ENCODE peak calls at places on chromosomes 13 and 19, in seven cellular contexts. G, F, H, J, T, K and N are unnamed samples.

GRCh38 chr13:50998326-50998725 is 88.7 kb downstream of the RNASEH2B start:
- DNase-seq in F (no peak), K (no peak), G (no peak), J (no peak), H (no peak), T (no peak), N (no peak)

GRCh38 chr19:41746593-41747227 is 8.6 kb upstream of the CEACAM6 start:
- DNase-seq in H (peak), K (no peak), J (peak), F (no peak), G (peak), T (no peak), N (no peak)

GRCh38 chr19:29882719-29883105 is 59.3 kb upstream of the URI1 start:
- DNase-seq in T (no peak), K (no peak), J (no peak), G (no peak), H (no peak), F (no peak), N (no peak)

GRCh38 chr13:30340367-30341184 is 33.2 kb upstream of the KATNAL1 start:
- DNase-seq in G (peak), H (peak), T (peak), F (peak), J (no peak), K (no peak), N (no peak)

GRCh38 chr19:54376610-54377009 is 11.9 kb upstream of the LAIR1 start:
- DNase-seq in F (no peak), T (no peak), K (no peak), G (no peak), H (no peak), J (no peak), N (no peak)

GRCh38 chr13:109131698-109132257 is 502.4 kb downstream of the MYO16 start:
- DNase-seq in H (peak), K (no peak), J (peak), G (peak), T (no peak), F (no peak), N (no peak)

GRCh38 chr19:7159105-7159933 is 89.8 kb downstream of the ZNF557 start:
- DNase-seq in J (no peak), K (no peak), G (peak), F (peak), T (peak), H (peak), N (no peak)

GRCh38 chr19:8731428-8732169 is 10.2 kb downstream of the OR2Z1 start:
- DNase-seq in J (no peak), T (no peak), K (no peak), G (no peak), H (no peak), F (no peak), N (no peak)

GRCh38 chr13:99226493-99226892 is 25.8 kb downstream of the UBAC2 start:
- DNase-seq in F (no peak), G (no peak), T (no peak), K (no peak), H (peak), J (no peak), N (no peak)

GRCh38 chr13:72180253-72180952 is 313.4 kb upstream of the DACH1 start:
- DNase-seq in K (no peak), F (no peak), J (no peak), T (no peak), G (no peak), H (peak), N (no peak)

GRCh38 chr19:55795021-55795420 is 26.1 kb downstream of the RFPL4AL1 start:
- DNase-seq in G (no peak), F (no peak), K (no peak), J (no peak), T (no peak), H (no peak), N (no peak)

GRCh38 chr13:33383724-33384577 is 98.4 kb upstream of the STARD13 start:
- DNase-seq in T (no peak), G (no peak), H (no peak), F (no peak), J (no peak), K (no peak), N (no peak)

GRCh38 chr13:85314686-85315085 is 484.5 kb downstream of the SLITRK6 start:
- DNase-seq in K (no peak), J (no peak), T (no peak), F (no peak), G (no peak), H (no peak), N (no peak)

GRCh38 chr13:80235131-80235530 is 105.8 kb downstream of the SPRY2 start:
- DNase-seq in H (peak), G (peak), T (no peak), F (no peak), K (no peak), J (no peak), N (no peak)

GRCh38 chr19:6811906-6812305 is 39.4 kb downstream of the VAV1 start:
- DNase-seq in F (no peak), T (no peak), H (peak), K (no peak), J (no peak), G (peak), N (no peak)

GRCh38 chr19:6246174-6247006 is 33.4 kb downstream of the MLLT1 start:
- DNase-seq in F (no peak), H (no peak), K (no peak), G (no peak), J (no peak), T (no peak), N (no peak)

GRCh38 chr13:110643324-110643723 is 28.0 kb downstream of the NAXD start:
- DNase-seq in F (no peak), T (no peak), K (no peak), H (no peak), J (no peak), G (no peak), N (no peak)

GRCh38 chr13:112343591-112343990 is 32.6 kb upstream of the SPACA7 start:
- DNase-seq in H (no peak), T (no peak), J (no peak), F (no peak), K (no peak), G (no peak), N (no peak)

GRCh38 chr19:5083547-5083965 is 114.6 kb downstream of the KDM4B start:
- DNase-seq in K (no peak), F (no peak), G (peak), H (no peak), J (no peak), T (peak), N (no peak)

GRCh38 chr13:40777166-40777956 is 6.4 kb upstream of the MRPS31 start:
- DNase-seq in H (peak), G (peak), K (no peak), T (no peak), F (no peak), J (peak), N (peak)

GRCh38 chr19:14150041-14150769 is 13.8 kb upstream of the ASF1B start:
- DNase-seq in J (no peak), H (no peak), G (no peak), K (no peak), F (no peak), T (no peak), N (no peak)

GRCh38 chr19:33988601-33989000 is 183.7 kb upstream of the LSM14A start:
- DNase-seq in H (no peak), F (no peak), J (no peak), T (no peak), G (no peak), K (no peak), N (no peak)

GRCh38 chr13:97364031-97364430 is 69.9 kb upstream of the RAP2A start:
- DNase-seq in K (no peak), T (no peak), G (no peak), J (no peak), F (no peak), H (peak), N (no peak)

GRCh38 chr13:27450921-27451461 is 627 bp upstream of the MTIF3 start:
- DNase-seq in G (peak), J (peak), K (peak), F (no peak), T (peak), H (peak), N (no peak)

GRCh38 chr13:75541287-75541686 is 3.6 kb upstream of the COMMD6 start:
- DNase-seq in F (no peak), G (no peak), J (no peak), H (no peak), K (no peak), T (no peak), N (no peak)

GRCh38 chr19:13056052-13056660 is 46.5 kb downstream of the LYL1 start:
- DNase-seq in T (no peak), K (no peak), G (peak), J (no peak), H (peak), F (no peak), N (no peak)

GRCh38 chr19:6947745-6948144 is 60.4 kb downstream of the ADGRE1 start:
- DNase-seq in F (no peak), K (no peak), J (peak), T (no peak), G (peak), H (peak), N (no peak)

GRCh38 chr19:55197531-55197930 is 11.8 kb downstream of the PTPRH start:
- DNase-seq in K (no peak), J (no peak), F (no peak), T (no peak), H (no peak), G (no peak), N (no peak)

GRCh38 chr19:42124386-42124901 is 7.8 kb downstream of the POU2F2 start:
- DNase-seq in J (no peak), G (no peak), T (no peak), F (no peak), H (no peak), K (no peak), N (no peak)

GRCh38 chr19:5183616-5184015 is 157.0 kb downstream of the PTPRS start:
- DNase-seq in H (no peak), F (no peak), T (no peak), K (no peak), J (no peak), G (no peak), N (no peak)

GRCh38 chr13:110339975-110340550 is 33.0 kb downstream of the COL4A2 start:
- DNase-seq in T (no peak), K (no peak), H (no peak), G (no peak), F (no peak), J (no peak), N (no peak)

GRCh38 chr13:100075700-100076587 is 12.9 kb upstream of the PCCA start:
- DNase-seq in T (no peak), J (no peak), K (no peak), H (no peak), F (no peak), G (no peak), N (no peak)

GRCh38 chr19:53597023-53597422 is 34.8 kb upstream of the DPRX start:
- DNase-seq in J (no peak), F (no peak), T (no peak), H (no peak), K (no peak), G (no peak), N (no peak)

GRCh38 chr13:49503951-49504350 is 8.2 kb downstream of the PHF11 start:
- DNase-seq in K (no peak), T (no peak), G (no peak), H (no peak), J (no peak), F (no peak), N (no peak)

GRCh38 chr13:49498211-49498610 is 2.5 kb downstream of the PHF11 start:
- DNase-seq in K (no peak), J (no peak), H (no peak), G (no peak), F (no peak), T (no peak), N (no peak)

GRCh38 chr13:49497272-49497671 is 1.5 kb downstream of the PHF11 start:
- DNase-seq in J (no peak), K (no peak), G (no peak), H (no peak), F (no peak), T (no peak), N (no peak)

GRCh38 chr13:49502954-49503353 is 7.2 kb downstream of the PHF11 start:
- DNase-seq in H (no peak), F (no peak), G (peak), K (no peak), T (no peak), J (no peak), N (no peak)

GRCh38 chr13:49499889-49500660 is 4.3 kb downstream of the PHF11 start:
- DNase-seq in J (no peak), F (no peak), K (no peak), G (peak), T (no peak), H (peak), N (no peak)
- TF ChIP-seq CTCF in J (no peak), F (no peak), K (no peak), G (no peak), T (no peak), H (no peak), N (no peak)

GRCh38 chr19:38062959-38063786 is 156.2 kb downstream of the SIPA1L3 start:
- DNase-seq in T (no peak), H (peak), J (no peak), K (no peak), G (no peak), F (no peak), N (peak)
- TF ChIP-seq CTCF in T (no peak), H (no peak), J (no peak), K (no peak), G (no peak), F (no peak), N (no peak)

GRCh38 chr13:91277013-91277676 is 70.3 kb upstream of the MIR17HG start:
- DNase-seq in K (no peak), T (no peak), J (no peak), G (no peak), F (no peak), H (no peak), N (no peak)

GRCh38 chr13:91273675-91274074 is 73.8 kb upstream of the MIR17HG start:
- DNase-seq in J (no peak), H (no peak), F (no peak), K (no peak), T (no peak), G (no peak), N (no peak)

GRCh38 chr13:91269237-91269636 is 78.2 kb upstream of the MIR17HG start:
- DNase-seq in H (no peak), T (no peak), G (no peak), J (no peak), F (no peak), K (no peak), N (no peak)

GRCh38 chr13:91270031-91270430 is 77.5 kb upstream of the MIR17HG start:
- DNase-seq in K (no peak), F (no peak), G (peak), H (no peak), T (no peak), J (no peak), N (no peak)

DNA sequence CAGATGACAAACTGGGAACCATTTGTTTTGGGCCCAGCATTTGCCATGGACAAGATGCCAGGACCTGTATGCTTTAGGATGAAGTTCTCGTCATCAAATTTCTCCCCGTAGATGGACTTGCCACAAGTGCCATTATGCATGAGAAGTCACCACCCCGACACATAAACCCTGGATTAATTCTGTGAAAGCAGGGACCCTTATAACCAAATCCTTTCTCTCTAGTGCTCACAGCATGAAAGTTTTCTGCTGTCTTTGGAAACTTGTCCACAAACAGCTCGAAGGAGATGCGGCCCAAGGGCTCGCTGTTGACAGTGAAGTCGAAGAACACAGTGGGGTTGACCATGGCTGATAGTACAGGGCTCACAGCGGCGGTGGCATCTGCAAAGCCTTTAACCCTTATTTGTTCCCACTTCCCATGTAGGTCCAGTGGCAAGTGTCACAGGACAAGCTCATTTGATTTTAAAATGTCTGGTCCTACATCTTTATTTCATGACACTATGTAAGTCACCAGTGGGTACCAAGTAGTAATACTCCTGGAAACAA is 75.2 kb upstream of the MIR17HG start:
- DNase-seq in T (no peak), G (no peak), K (no peak), J (no peak), H (no peak), F (no peak), N (no peak)
- TF ChIP-seq CTCF in T (no peak), G (no peak), K (no peak), J (no peak), H (no peak), F (no peak), N (no peak)

GRCh38 chr19:48249502-48250014 is 6.2 kb downstream of the CARD8 start:
- DNase-seq in H (no peak), G (peak), K (peak), F (no peak), T (peak), J (peak), N (no peak)
- TF ChIP-seq CTCF in H (no peak), G (no peak), K (no peak), F (no peak), T (no peak), J (no peak), N (no peak)

GRCh38 chr19:48445256-48445605 is 552 bp upstream of the GRWD1 start:
- DNase-seq in G (peak), K (no peak), J (peak), T (no peak), F (no peak), H (peak), N (no peak)

GRCh38 chr19:48446579-48446978 is 796 bp downstream of the GRWD1 start:
- DNase-seq in T (no peak), F (no peak), K (no peak), H (no peak), G (no peak), J (no peak), N (no peak)

GRCh38 chr19:48444933-48445194 is 919 bp upstream of the GRWD1 start:
- DNase-seq in J (peak), H (no peak), K (no peak), G (no peak), F (no peak), T (no peak), N (no peak)

GRCh38 chr19:48444129-48444932 is 1.5 kb upstream of the GRWD1 start:
- DNase-seq in J (peak), G (no peak), F (no peak), T (no peak), H (no peak), K (no peak), N (no peak)

GRCh38 chr19:48445606-48446481 is at the start of gene GRWD1:
- DNase-seq in G (peak), T (peak), H (peak), F (peak), K (peak), J (peak), N (peak)
- TF ChIP-seq CTCF in G (no peak), T (no peak), H (no peak), F (no peak), K (no peak), J (peak), N (peak)